ENCODE peak calls at places on chromosomes 1 and 21, in four cellular contexts. J is HTR-8/SVneo; G is stimulated activated CD4-positive, alpha-beta T cell treated with anti-CD3 and anti-CD28 coated beads, Interleukin-4, amount 100 ng/mL, for 24 hours; S is NCI-H748 treated with DMSO at 0.1 percent for 48 hours. L is an unnamed sample.

GRCh38 chr1:118989006-118989736 is 1.0 kb upstream of the TBX15 start:
- DNase-seq in J (no peak), G (no peak), S (no peak), L (no peak)

GRCh38 chr1:26799479-26800133 is 11.9 kb downstream of the PIGV start:
- DNase-seq in J (peak), G (peak), S (no peak), L (no peak)

GRCh38 chr1:110495926-110496600 is 22.9 kb downstream of the KCNA10 start:
- DNase-seq in J (peak), G (peak), S (peak), L (peak)

GRCh38 chr1:201530741-201531521 is 8.0 kb upstream of the NAV1 start:
- DNase-seq in J (peak), G (peak), S (peak), L (no peak)

GRCh38 chr1:76262591-76262990 is 188.0 kb downstream of the ST6GALNAC3 start:
- DNase-seq in J (no peak), G (no peak), S (no peak), L (no peak)

GRCh38 chr21:31354604-31355443 is 10.8 kb upstream of the TIAM1 start:
- DNase-seq in J (peak), G (peak), S (no peak), L (no peak)

GRCh38 chr1:25624155-25624554 is 7.6 kb downstream of the MAN1C1 start:
- DNase-seq in J (no peak), G (no peak), S (no peak), L (no peak)

GRCh38 chr21:44844256-44844655 is 26.4 kb upstream of the SUMO3 start:
- DNase-seq in J (no peak), G (no peak), S (no peak), L (no peak)

GRCh38 chr1:95084317-95085176 is 11.8 kb upstream of the ALG14 start:
- DNase-seq in J (peak), G (peak), S (no peak), L (no peak)

GRCh38 chr1:94539496-94539895 is 2.1 kb downstream of the F3 start:
- DNase-seq in J (no peak), G (no peak), S (no peak), L (no peak)

GRCh38 chr1:201696217-201696761 is 132.7 kb upstream of the IPO9 start:
- DNase-seq in J (peak), G (no peak), S (no peak), L (no peak)

GRCh38 chr1:61641171-61641570 is 83.8 kb downstream of the TM2D1 start:
- DNase-seq in J (no peak), G (no peak), S (no peak), L (no peak)

L was measured in NCI-H187 treated with DMSO at 0.1 percent for 48 hours.